ENCODE peak calls at places on chromosomes 3 and 15, in eight cellular contexts. One of them, this sample, is unnamed.

GRCh38 chr15:67870868-67871408 is 31.1 kb upstream of the RNU6-1 start:
- DNase-seq in GM20000: no peak
- DNase-seq in AG09319: no peak
- DNase-seq in IMR-90: no peak
- DNase-seq in cardiac muscle cell: no peak
- DNase-seq in foreskin fibroblast: no peak
- DNase-seq in uterus: no peak
- DNase-seq in cardiac fibroblast: no peak
- DNase-seq in this sample: no peak

GRCh38 chr3:33786565-33787327 is 11.7 kb upstream of the PDCD6IP start:
- DNase-seq in cardiac fibroblast: no peak
- DNase-seq in AG09319: no peak
- DNase-seq in IMR-90: no peak
- DNase-seq in uterus: no peak
- DNase-seq in GM20000: no peak
- DNase-seq in cardiac muscle cell: no peak
- DNase-seq in foreskin fibroblast: no peak
- DNase-seq in this sample: no peak

GRCh38 chr15:74123131-74123429 is 7.3 kb upstream of the ISLR2 start:
- DNase-seq in IMR-90: no peak
- DNase-seq in cardiac muscle cell: no peak
- DNase-seq in uterus: no peak
- DNase-seq in cardiac fibroblast: no peak
- DNase-seq in foreskin fibroblast: no peak
- DNase-seq in AG09319: no peak
- DNase-seq in GM20000: no peak
- DNase-seq in this sample: no peak

GRCh38 chr15:23855947-23856346 is 168.8 kb upstream of the NDN start:
- DNase-seq in uterus: no peak
- DNase-seq in GM20000: no peak
- DNase-seq in IMR-90: no peak
- DNase-seq in cardiac muscle cell: no peak
- DNase-seq in foreskin fibroblast: no peak
- DNase-seq in AG09319: no peak
- DNase-seq in cardiac fibroblast: no peak
- DNase-seq in this sample: no peak

GRCh38 chr15:71072423-71072822 is 42.8 kb upstream of the THSD4 start:
- DNase-seq in foreskin fibroblast: no peak
- DNase-seq in GM20000: no peak
- DNase-seq in cardiac muscle cell: no peak
- DNase-seq in IMR-90: no peak
- DNase-seq in cardiac fibroblast: no peak
- DNase-seq in AG09319: no peak
- DNase-seq in uterus: no peak
- DNase-seq in this sample: no peak

GRCh38 chr3:39937315-39937714 is 127.9 kb downstream of the MYRIP start:
- DNase-seq in uterus: no peak
- DNase-seq in GM20000: no peak
- DNase-seq in AG09319: no peak
- DNase-seq in foreskin fibroblast: no peak
- DNase-seq in cardiac muscle cell: no peak
- DNase-seq in IMR-90: no peak
- DNase-seq in cardiac fibroblast: no peak
- DNase-seq in this sample: no peak

GRCh38 chr15:96585634-96586386 is 255.3 kb downstream of the NR2F2 start:
- DNase-seq in IMR-90: peak
- DNase-seq in GM20000: no peak
- DNase-seq in cardiac muscle cell: peak
- DNase-seq in AG09319: peak
- DNase-seq in foreskin fibroblast: no peak
- DNase-seq in uterus: no peak
- DNase-seq in cardiac fibroblast: peak
- DNase-seq in this sample: peak

GRCh38 chr3:151315136-151315535 is 1.5 kb downstream of the GPR87 start:
- DNase-seq in cardiac muscle cell: peak
- DNase-seq in AG09319: no peak
- DNase-seq in foreskin fibroblast: no peak
- DNase-seq in GM20000: no peak
- DNase-seq in uterus: no peak
- DNase-seq in cardiac fibroblast: peak
- DNase-seq in IMR-90: peak
- DNase-seq in this sample: no peak

GRCh38 chr15:80159301-80159700 is 6.5 kb downstream of the FAH start:
- DNase-seq in uterus: no peak
- DNase-seq in cardiac fibroblast: no peak
- DNase-seq in foreskin fibroblast: no peak
- DNase-seq in IMR-90: no peak
- DNase-seq in GM20000: no peak
- DNase-seq in AG09319: no peak
- DNase-seq in cardiac muscle cell: no peak
- DNase-seq in this sample: no peak

GRCh38 chr3:108420926-108421325 is 89.5 kb downstream of the MYH15 start:
- DNase-seq in foreskin fibroblast: peak
- DNase-seq in IMR-90: peak
- DNase-seq in uterus: no peak
- DNase-seq in GM20000: no peak
- DNase-seq in AG09319: no peak
- DNase-seq in cardiac muscle cell: peak
- DNase-seq in cardiac fibroblast: peak
- DNase-seq in this sample: no peak

GRCh38 chr3:46708401-46709146 is 7.4 kb downstream of the TMIE start:
- DNase-seq in uterus: peak
- DNase-seq in IMR-90: no peak
- DNase-seq in cardiac muscle cell: no peak
- DNase-seq in AG09319: no peak
- DNase-seq in GM20000: no peak
- DNase-seq in cardiac fibroblast: no peak
- DNase-seq in foreskin fibroblast: no peak
- DNase-seq in this sample: no peak

GRCh38 chr15:80931721-80932609 is 57.7 kb downstream of the MESD start:
- DNase-seq in AG09319: no peak
- DNase-seq in IMR-90: no peak
- DNase-seq in uterus: no peak
- DNase-seq in foreskin fibroblast: no peak
- DNase-seq in cardiac fibroblast: peak
- DNase-seq in GM20000: no peak
- DNase-seq in cardiac muscle cell: no peak
- DNase-seq in this sample: no peak

GRCh38 chr15:95470529-95470928 is 860.0 kb upstream of the NR2F2 start:
- DNase-seq in AG09319: no peak
- DNase-seq in cardiac muscle cell: peak
- DNase-seq in uterus: no peak
- DNase-seq in GM20000: no peak
- DNase-seq in IMR-90: no peak
- DNase-seq in cardiac fibroblast: no peak
- DNase-seq in foreskin fibroblast: no peak
- DNase-seq in this sample: no peak

GRCh38 chr15:60585743-60586708 is 107.1 kb upstream of the ICE2 start:
- DNase-seq in IMR-90: peak
- DNase-seq in AG09319: peak
- DNase-seq in cardiac muscle cell: peak
- DNase-seq in foreskin fibroblast: peak
- DNase-seq in GM20000: peak
- DNase-seq in uterus: peak
- DNase-seq in cardiac fibroblast: peak
- DNase-seq in this sample: no peak

GRCh38 chr3:126361211-126361610 is 4.0 kb upstream of the KLF15 start:
- DNase-seq in foreskin fibroblast: no peak
- DNase-seq in IMR-90: no peak
- DNase-seq in cardiac fibroblast: no peak
- DNase-seq in uterus: no peak
- DNase-seq in GM20000: no peak
- DNase-seq in AG09319: no peak
- DNase-seq in cardiac muscle cell: no peak
- DNase-seq in this sample: no peak

GRCh38 chr3:183301937-183302580 is 49.0 kb downstream of the B3GNT5 start:
- DNase-seq in GM20000: no peak
- DNase-seq in foreskin fibroblast: no peak
- DNase-seq in AG09319: no peak
- DNase-seq in cardiac muscle cell: no peak
- DNase-seq in cardiac fibroblast: peak
- DNase-seq in uterus: no peak
- DNase-seq in IMR-90: peak
- DNase-seq in this sample: no peak

GRCh38 chr3:179506792-179507191 is 55.5 kb upstream of the GNB4 start:
- DNase-seq in GM20000: no peak
- DNase-seq in IMR-90: no peak
- DNase-seq in AG09319: no peak
- DNase-seq in cardiac muscle cell: no peak
- DNase-seq in cardiac fibroblast: no peak
- DNase-seq in uterus: no peak
- DNase-seq in foreskin fibroblast: no peak
- DNase-seq in this sample: no peak

GRCh38 chr3:185859294-185859972 is 34.6 kb upstream of the IGF2BP2 start:
- DNase-seq in foreskin fibroblast: no peak
- DNase-seq in GM20000: no peak
- DNase-seq in cardiac muscle cell: no peak
- DNase-seq in uterus: no peak
- DNase-seq in IMR-90: no peak
- DNase-seq in AG09319: no peak
- DNase-seq in cardiac fibroblast: no peak
- DNase-seq in this sample: no peak

GRCh38 chr3:9770276-9770812 is 597 bp upstream of the CAMK1 start:
- DNase-seq in cardiac fibroblast: no peak
- DNase-seq in foreskin fibroblast: no peak
- DNase-seq in AG09319: no peak
- DNase-seq in cardiac muscle cell: peak
- DNase-seq in IMR-90: no peak
- DNase-seq in uterus: peak
- DNase-seq in GM20000: no peak
- DNase-seq in this sample: no peak

GRCh38 chr15:50071551-50072258 is 47.3 kb downstream of the ATP8B4 start:
- DNase-seq in uterus: no peak
- DNase-seq in foreskin fibroblast: no peak
- DNase-seq in AG09319: no peak
- DNase-seq in cardiac muscle cell: no peak
- DNase-seq in GM20000: no peak
- DNase-seq in cardiac fibroblast: no peak
- DNase-seq in IMR-90: no peak
- DNase-seq in this sample: no peak

GRCh38 chr3:131402391-131403039 is 20.9 kb downstream of the NUDT16 start:
- DNase-seq in GM20000: no peak
- DNase-seq in cardiac muscle cell: peak
- DNase-seq in foreskin fibroblast: no peak
- DNase-seq in AG09319: no peak
- DNase-seq in IMR-90: peak
- DNase-seq in uterus: no peak
- DNase-seq in cardiac fibroblast: peak
- DNase-seq in this sample: peak

GRCh38 chr15:32004249-32004648 is 26.1 kb upstream of the CHRNA7 start:
- DNase-seq in AG09319: no peak
- DNase-seq in foreskin fibroblast: no peak
- DNase-seq in IMR-90: no peak
- DNase-seq in uterus: no peak
- DNase-seq in cardiac fibroblast: no peak
- DNase-seq in GM20000: no peak
- DNase-seq in cardiac muscle cell: no peak
- DNase-seq in this sample: no peak

GRCh38 chr15:32003558-32003957 is 26.8 kb upstream of the CHRNA7 start:
- DNase-seq in cardiac fibroblast: no peak
- DNase-seq in AG09319: no peak
- DNase-seq in foreskin fibroblast: no peak
- DNase-seq in cardiac muscle cell: no peak
- DNase-seq in uterus: no peak
- DNase-seq in IMR-90: no peak
- DNase-seq in GM20000: no peak
- DNase-seq in this sample: no peak
- TF ChIP-seq CTCF in cardiac fibroblast: no peak
- TF ChIP-seq CTCF in AG09319: no peak
- TF ChIP-seq CTCF in foreskin fibroblast: no peak
- TF ChIP-seq CTCF in cardiac muscle cell: no peak
- TF ChIP-seq CTCF in uterus: no peak
- TF ChIP-seq CTCF in IMR-90: no peak
- TF ChIP-seq CTCF in GM20000: no peak
- TF ChIP-seq CTCF in this sample: no peak

GRCh38 chr15:101028772-101029438 is 109.7 kb downstream of the LRRK1 start:
- DNase-seq in cardiac fibroblast: no peak
- DNase-seq in GM20000: no peak
- DNase-seq in AG09319: no peak
- DNase-seq in IMR-90: no peak
- DNase-seq in uterus: peak
- DNase-seq in cardiac muscle cell: no peak
- DNase-seq in foreskin fibroblast: no peak
- DNase-seq in this sample: no peak
- TF ChIP-seq CTCF in cardiac fibroblast: peak
- TF ChIP-seq CTCF in GM20000: no peak
- TF ChIP-seq CTCF in AG09319: no peak
- TF ChIP-seq CTCF in IMR-90: no peak
- TF ChIP-seq CTCF in uterus: no peak
- TF ChIP-seq CTCF in cardiac muscle cell: no peak
- TF ChIP-seq CTCF in foreskin fibroblast: no peak
- TF ChIP-seq CTCF in this sample: no peak

DNA sequence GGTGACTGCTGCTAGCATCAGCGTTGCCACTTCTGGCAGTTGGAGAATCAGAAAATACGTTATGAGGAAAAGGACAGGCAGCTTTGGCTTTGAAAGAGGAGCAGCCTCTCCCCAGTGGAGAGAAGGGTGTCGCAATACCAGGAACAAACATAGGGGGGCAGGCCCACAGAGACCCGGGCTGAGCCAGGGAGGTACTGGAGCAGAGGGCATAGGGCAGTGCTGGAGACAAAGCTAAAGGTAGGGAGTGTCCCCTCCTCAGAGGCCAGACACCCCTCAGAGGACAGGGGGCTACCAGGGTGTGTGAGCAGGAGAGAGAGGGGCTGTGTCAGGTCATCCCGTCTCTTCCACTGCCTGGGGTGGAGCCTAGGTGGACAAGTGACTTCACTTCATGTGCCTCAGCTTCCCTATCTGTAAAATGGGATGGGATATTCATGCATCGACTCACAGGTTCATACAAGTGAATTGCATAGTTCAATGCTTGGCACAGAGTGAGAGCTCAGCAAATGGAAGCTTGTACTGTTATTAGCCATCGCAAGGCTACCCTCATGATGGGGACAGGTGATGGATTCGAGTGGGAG is 49.7 kb upstream of the LIMD1 start:
- DNase-seq in cardiac muscle cell: peak
- DNase-seq in AG09319: no peak
- DNase-seq in foreskin fibroblast: no peak
- DNase-seq in IMR-90: no peak
- DNase-seq in uterus: no peak
- DNase-seq in GM20000: no peak
- DNase-seq in cardiac fibroblast: no peak
- DNase-seq in this sample: no peak
- TF ChIP-seq CTCF in cardiac muscle cell: peak
- TF ChIP-seq CTCF in AG09319: no peak
- TF ChIP-seq CTCF in foreskin fibroblast: no peak
- TF ChIP-seq CTCF in IMR-90: peak
- TF ChIP-seq CTCF in uterus: no peak
- TF ChIP-seq CTCF in GM20000: no peak
- TF ChIP-seq CTCF in cardiac fibroblast: peak
- TF ChIP-seq CTCF in this sample: no peak

DNA sequence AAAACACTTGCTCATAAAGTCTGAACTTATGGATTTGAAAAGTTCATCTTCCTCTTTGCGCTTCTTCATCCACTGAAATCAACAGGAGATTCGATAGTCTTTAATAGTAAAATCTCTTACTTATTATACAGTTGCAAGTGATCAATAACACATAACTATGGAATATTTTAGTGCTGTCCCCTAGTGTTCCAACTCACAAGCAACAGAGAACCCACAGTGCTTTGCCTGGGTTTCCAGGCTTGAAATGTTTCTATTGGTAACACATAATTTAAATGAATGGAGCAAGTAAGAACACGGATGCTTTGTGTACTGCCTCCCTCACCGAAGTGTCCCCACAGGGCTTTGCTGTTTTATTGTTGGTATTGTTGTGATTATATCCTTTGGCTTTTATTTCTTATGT is 93.5 kb downstream of the WDR72 start:
- DNase-seq in IMR-90: no peak
- DNase-seq in uterus: no peak
- DNase-seq in foreskin fibroblast: no peak
- DNase-seq in cardiac muscle cell: no peak
- DNase-seq in AG09319: no peak
- DNase-seq in cardiac fibroblast: no peak
- DNase-seq in GM20000: no peak
- DNase-seq in this sample: no peak
- TF ChIP-seq CTCF in IMR-90: no peak
- TF ChIP-seq CTCF in uterus: no peak
- TF ChIP-seq CTCF in foreskin fibroblast: no peak
- TF ChIP-seq CTCF in cardiac muscle cell: no peak
- TF ChIP-seq CTCF in AG09319: no peak
- TF ChIP-seq CTCF in cardiac fibroblast: no peak
- TF ChIP-seq CTCF in GM20000: no peak
- TF ChIP-seq CTCF in this sample: no peak

This sample was measured in BJ.